ENCODE peak calls at places on chromosomes 11 and 22, in eight cellular contexts. P, N, X, F, I, Y, A and R are unnamed samples.

GRCh38 chr11:132402056-132402684 is 1031.8 kb downstream of the NTM start:
- DNase-seq in N (no peak), X (peak; percentile 45), I (peak; percentile 71), P (no peak), F (peak; percentile 17), A (peak; percentile 19), Y (peak; percentile 62), R (peak; percentile 77)

GRCh38 chr11:71447791-71448256 is 369 bp downstream of the DHCR7 start:
- DNase-seq in A (peak; percentile 47), P (no peak), F (no peak), I (peak; percentile 73), N (peak; percentile 68), X (peak; percentile 73), Y (peak; percentile 6), R (peak; percentile 58)

GRCh38 chr11:61524446-61524845 is 15.9 kb downstream of the LRRC10B start:
- DNase-seq in I (no peak), P (no peak), F (no peak), N (no peak), X (no peak), Y (no peak), A (no peak), R (no peak)

GRCh38 chr11:58742981-58743880 is 11.5 kb upstream of the GLYAT start:
- DNase-seq in Y (no peak), P (no peak), F (no peak), A (no peak), I (no peak), X (no peak), N (no peak), R (no peak)

GRCh38 chr11:19393941-19394340 is 153.2 kb upstream of the E2F8 start:
- DNase-seq in Y (no peak), I (no peak), F (no peak), X (no peak), P (no peak), A (no peak), N (no peak), R (no peak)

GRCh38 chr22:26573026-26573662 is 16.8 kb downstream of the TPST2 start:
- DNase-seq in I (no peak), X (no peak), N (peak; percentile 63), P (no peak), Y (peak; percentile 42), F (peak; percentile 40), A (peak; percentile 17), R (no peak)

GRCh38 chr11:63574856-63575602 is 11.8 kb upstream of the PLAAT2 start:
- DNase-seq in X (no peak), N (no peak), P (no peak), I (no peak), A (no peak), F (peak; percentile 31), Y (peak; percentile 29), R (no peak)

GRCh38 chr11:72643547-72643946 is 30.7 kb downstream of the PDE2A start:
- DNase-seq in P (no peak), A (no peak), N (peak; percentile 82), X (no peak), F (no peak), I (no peak), Y (peak; percentile 18), R (no peak)

GRCh38 chr11:74030668-74031309 is 21.9 kb upstream of the UCP3 start:
- DNase-seq in Y (no peak), A (no peak), F (no peak), P (no peak), I (no peak), N (no peak), X (no peak), R (no peak)

GRCh38 chr11:70487763-70488162 is 89.4 kb downstream of the CTTN start:
- DNase-seq in X (no peak), N (no peak), P (no peak), F (no peak), Y (no peak), I (no peak), A (no peak), R (no peak)

GRCh38 chr11:75196426-75196825 is 44.1 kb upstream of the TPBGL start:
- DNase-seq in X (no peak), N (no peak), P (no peak), A (no peak), F (no peak), I (no peak), Y (no peak), R (no peak)

GRCh38 chr11:8760896-8761295 is 78.3 kb downstream of the RPL27A start:
- DNase-seq in X (no peak), N (no peak), A (no peak), Y (no peak), F (no peak), I (no peak), P (no peak), R (no peak)

GRCh38 chr11:86919557-86920210 is 35.5 kb downstream of the FZD4 start:
- DNase-seq in I (peak; percentile 15), N (no peak), Y (peak; percentile 83), P (no peak), X (no peak), A (no peak), F (peak; percentile 28), R (peak; percentile 34)

GRCh38 chr11:3837793-3838192 is 3.0 kb downstream of the RHOG start:
- DNase-seq in P (no peak), F (peak; percentile 59), I (no peak), Y (no peak), N (peak; percentile 46), X (no peak), A (peak; percentile 54), R (peak; percentile 37)

GRCh38 chr11:81989093-81989492 is 744.6 kb downstream of the FAM181B start:
- DNase-seq in Y (peak; percentile 74), F (no peak), N (no peak), A (no peak), I (no peak), X (no peak), P (no peak), R (no peak)

DNA sequence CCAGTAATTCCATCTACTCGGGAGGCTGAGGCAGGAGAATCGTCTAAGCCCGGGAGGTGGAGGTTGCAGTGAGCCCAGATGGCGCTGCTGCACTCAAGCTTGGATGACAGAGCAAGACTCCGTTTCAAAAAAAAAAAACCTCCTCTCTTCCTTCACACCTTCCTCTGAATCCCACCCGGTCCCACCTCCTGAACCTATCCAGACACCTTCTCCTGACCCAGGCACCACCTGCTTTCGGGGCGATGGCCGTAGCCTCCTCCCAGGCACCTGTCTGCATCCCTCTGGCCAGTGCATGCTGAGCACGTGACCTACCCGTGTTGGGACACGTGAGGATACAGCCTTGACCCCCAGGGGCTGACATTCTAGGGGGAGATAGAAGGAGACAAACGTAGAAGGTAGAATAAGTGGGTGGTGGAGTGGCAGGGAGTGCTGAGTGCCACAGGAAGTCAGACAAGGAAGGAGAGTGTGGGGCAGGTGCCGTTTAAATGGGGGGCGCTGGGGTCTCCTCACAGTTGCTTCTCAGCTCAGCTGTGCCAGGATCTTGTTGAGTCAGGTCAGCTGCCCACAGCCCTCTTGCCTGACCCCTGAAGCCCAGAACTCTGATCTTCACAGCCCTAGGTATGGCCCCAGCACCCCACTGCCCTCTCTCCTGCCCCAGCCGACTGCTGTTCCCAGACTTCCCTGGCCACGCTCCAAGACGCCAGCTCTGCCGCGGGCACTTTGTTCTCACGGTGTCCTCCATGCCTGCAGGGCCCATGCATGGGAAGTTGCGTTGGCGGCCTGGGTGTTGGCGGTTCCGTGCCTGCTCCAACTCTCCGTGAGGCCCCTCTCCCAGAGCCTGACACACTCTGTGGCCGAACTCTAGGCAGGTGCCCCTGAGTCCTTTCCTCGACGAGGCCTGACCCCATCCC is 1.2 kb upstream of the MIOX start:
- DNase-seq in N (peak; percentile 61), I (no peak), F (no peak), Y (no peak), X (peak; percentile 11), P (no peak), A (no peak), R (no peak)
- TF ChIP-seq CTCF in N (no peak), I (no peak), F (no peak), Y (no peak), X (no peak), P (no peak), A (no peak), R (no peak)

GRCh38 chr11:121864660-121865059 is 251.4 kb downstream of the BLID start:
- DNase-seq in P (no peak), F (no peak), Y (no peak), N (no peak), X (no peak), A (no peak), I (no peak), R (no peak)
- TF ChIP-seq CTCF in P (no peak), F (no peak), Y (no peak), N (no peak), X (no peak), A (no peak), I (no peak), R (no peak)

GRCh38 chr22:38467438-38467903 is 425 bp upstream of the KDELR3 start:
- DNase-seq in Y (no peak), A (peak; percentile 56), P (no peak), X (no peak), F (no peak), I (peak; percentile 48), N (no peak), R (no peak)

GRCh38 chr22:38468761-38469305 is 937 bp downstream of the KDELR3 start:
- DNase-seq in P (no peak), Y (no peak), X (no peak), N (no peak), A (no peak), I (no peak), F (no peak), R (no peak)

GRCh38 chr22:38465673-38466490 is 2.0 kb upstream of the KDELR3 start:
- DNase-seq in I (no peak), F (no peak), P (no peak), A (peak; percentile 33), N (no peak), Y (no peak), X (no peak), R (no peak)

GRCh38 chr22:38469306-38469781 is 1.4 kb downstream of the KDELR3 start:
- DNase-seq in A (no peak), Y (no peak), F (no peak), P (no peak), X (no peak), I (no peak), N (no peak), R (no peak)

DNA sequence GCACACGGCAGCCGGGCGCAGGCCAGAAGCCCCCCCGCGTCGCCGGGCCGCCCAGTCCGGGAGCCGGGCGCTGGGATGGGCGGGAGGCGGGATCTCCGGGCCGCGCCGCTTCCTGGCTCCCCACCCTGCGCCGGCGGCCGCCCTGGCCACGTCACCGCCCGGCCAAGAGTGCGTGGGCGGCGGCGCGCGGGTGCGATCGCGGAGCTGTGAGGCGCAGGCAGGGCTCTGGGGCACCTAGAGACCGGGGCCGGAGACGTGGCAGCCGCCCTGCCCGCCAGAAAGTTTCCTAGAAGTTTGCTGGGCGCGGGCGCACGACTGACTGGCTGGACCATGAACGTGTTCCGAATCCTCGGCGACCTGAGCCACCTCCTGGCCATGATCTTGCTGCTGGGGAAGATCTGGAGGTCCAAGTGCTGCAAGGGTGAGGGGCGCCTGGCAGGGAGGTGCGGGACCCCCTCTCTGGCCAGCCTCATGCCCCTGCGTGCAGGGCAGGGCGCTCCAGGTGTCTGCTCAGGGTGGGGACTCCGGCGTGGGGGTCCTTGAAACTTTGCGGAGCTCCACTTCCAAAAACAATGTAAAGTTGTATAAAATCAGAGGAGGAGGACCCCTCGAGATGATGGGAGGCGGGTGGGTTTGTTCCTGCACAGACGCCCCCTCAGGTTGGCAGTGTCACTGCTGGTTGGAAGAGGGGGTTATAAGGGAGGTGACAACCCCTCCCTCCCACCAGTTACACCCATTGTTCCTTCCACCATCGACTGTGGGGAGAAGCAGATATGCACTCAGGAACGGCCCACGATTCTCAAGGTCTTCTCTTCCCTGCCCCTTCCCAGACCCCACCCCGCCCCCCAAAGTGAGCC is at the start of gene KDELR3:
- DNase-seq in P (peak; percentile 48), X (no peak), I (peak; percentile 44), A (peak; percentile 80), Y (peak; percentile 55), F (peak; percentile 70), N (peak; percentile 51), R (peak; percentile 47)
- TF ChIP-seq CTCF in P (no peak), X (peak; percentile 30), I (no peak), A (no peak), Y (peak; percentile 39), F (no peak), N (no peak), R (peak; percentile 23)

GRCh38 chr11:110478410-110478809 is 48.7 kb downstream of the FDX1 start:
- DNase-seq in A (no peak), I (peak; percentile 86), P (no peak), F (no peak), Y (no peak), X (peak; percentile 56), N (peak; percentile 67), R (peak; percentile 45)
- TF ChIP-seq CTCF in A (no peak), I (peak; percentile 65), P (no peak), F (no peak), Y (peak; percentile 34), X (peak; percentile 56), N (no peak), R (peak; percentile 46)